ENCODE peak calls at places on chromosomes 4 and X, in six cellular contexts. Z is effector memory CD4-positive, alpha-beta T cell; S is GM04504; J is activated T-helper 1 cell treated with Interleukin-2 at 50 U/mL for 16 hours; A is right cardiac atrium; P is CD4-positive, alpha-beta T cell. W is an unnamed sample.

GRCh38 chrX:139890991-139891700 is 41.7 kb downstream of the ATP11C start:
- DNase-seq in Z (no peak), S (no peak), J (no peak), A (no peak), P (no peak), W (no peak)

GRCh38 chr4:122997463-122998101 is 75.2 kb upstream of the NUDT6 start:
- DNase-seq in Z (no peak), S (no peak), J (no peak), A (no peak), P (no peak), W (no peak)

GRCh38 chrX:155031657-155032056 is 5.0 kb downstream of the FUNDC2 start:
- DNase-seq in Z (no peak), S (no peak), J (no peak), A (no peak), P (no peak), W (no peak)

GRCh38 chrX:48957477-48957826 is at the start of gene OTUD5:
- DNase-seq in Z (peak), S (no peak), J (peak), A (peak), P (peak), W (peak)

GRCh38 chr4:13920901-13921300 is 293.4 kb upstream of the BOD1L1 start:
- DNase-seq in Z (no peak), S (peak), J (no peak), A (no peak), P (no peak), W (no peak)

GRCh38 chr4:2939383-2940243 is 23.6 kb downstream of the NOP14 start:
- DNase-seq in Z (no peak), S (no peak), J (no peak), A (no peak), P (no peak), W (peak)

GRCh38 chr4:139934786-139935330 is 219.1 kb downstream of the MAML3 start:
- DNase-seq in Z (no peak), S (no peak), J (no peak), A (no peak), P (no peak), W (no peak)

GRCh38 chrX:22060451-22060940 is 28.4 kb downstream of the PHEX start:
- DNase-seq in Z (no peak), S (no peak), J (no peak), A (no peak), P (no peak), W (no peak)

GRCh38 chr4:59689149-59689548 is 1511.0 kb upstream of the ADGRL3 start:
- DNase-seq in Z (no peak), S (no peak), J (no peak), A (no peak), P (no peak), W (no peak)

GRCh38 chrX:18210470-18210869 is 10.2 kb downstream of the BEND2 start:
- DNase-seq in Z (no peak), S (no peak), J (no peak), A (no peak), P (no peak), W (no peak)

GRCh38 chr4:163915896-163916295 is 421.4 kb downstream of the TMA16 start:
- DNase-seq in Z (no peak), S (no peak), J (no peak), A (no peak), P (no peak), W (no peak)

GRCh38 chr4:153645183-153645582 is 38.9 kb upstream of the TLR2 start:
- DNase-seq in Z (no peak), S (no peak), J (no peak), A (no peak), P (no peak), W (no peak)

GRCh38 chr4:163816494-163816893 is 322.0 kb downstream of the TMA16 start:
- DNase-seq in Z (no peak), S (no peak), J (no peak), A (no peak), P (no peak), W (no peak)

GRCh38 chr4:26173619-26174018 is 147.2 kb upstream of the RBPJ start:
- DNase-seq in Z (no peak), S (no peak), J (no peak), A (no peak), P (no peak), W (no peak)